ENCODE peak calls at places on chromosome 17, in five cellular contexts. I is A549, T is GM23338, U is neuronal stem cell, W is HCT116. E is an unnamed sample.

GRCh38 chr17:82839617-82840292 is at the start of gene ZNF750:
- DNase-seq in I (no peak), T (peak; percentile 48), U (no peak), W (no peak), E (no peak)

GRCh38 chr17:82948957-82949356 is 109.1 kb upstream of the ZNF750 start:
- DNase-seq in I (no peak), T (no peak), U (no peak), W (no peak), E (no peak)

GRCh38 chr17:73352261-73352660 is 40.5 kb upstream of the CDC42EP4 start:
- DNase-seq in I (no peak), T (no peak), U (no peak), W (no peak), E (no peak)

GRCh38 chr17:29190039-29190438 is 9.8 kb upstream of the MYO18A start:
- DNase-seq in I (no peak), T (no peak), U (no peak), W (no peak), E (no peak)

GRCh38 chr17:27861979-27862378 is 31.2 kb downstream of the LYRM9 start:
- DNase-seq in I (no peak), T (no peak), U (no peak), W (no peak), E (no peak)

GRCh38 chr17:45347451-45347850 is 30.6 kb upstream of the MAP3K14 start:
- DNase-seq in I (no peak), T (no peak), U (no peak), W (no peak), E (no peak)

GRCh38 chr17:55730808-55731207 is 8.1 kb upstream of the TMEM100 start:
- DNase-seq in I (no peak), T (no peak), U (no peak), W (no peak), E (no peak)

GRCh38 chr17:66347661-66348604 is 45.5 kb downstream of the PRKCA start:
- DNase-seq in I (no peak), T (no peak), U (no peak), W (no peak), E (no peak)

GRCh38 chr17:64449545-64449944 is 630 bp downstream of the MILR1 start:
- DNase-seq in I (no peak), T (no peak), U (no peak), W (no peak), E (no peak)
- H3K4me2 ChIP-seq in I (peak overlapping the region; percentile 48), T (no peak overlapping the region), U (no peak overlapping the region), W (peak overlapping the region; percentile 74), E (no peak overlapping the region)

DNA sequence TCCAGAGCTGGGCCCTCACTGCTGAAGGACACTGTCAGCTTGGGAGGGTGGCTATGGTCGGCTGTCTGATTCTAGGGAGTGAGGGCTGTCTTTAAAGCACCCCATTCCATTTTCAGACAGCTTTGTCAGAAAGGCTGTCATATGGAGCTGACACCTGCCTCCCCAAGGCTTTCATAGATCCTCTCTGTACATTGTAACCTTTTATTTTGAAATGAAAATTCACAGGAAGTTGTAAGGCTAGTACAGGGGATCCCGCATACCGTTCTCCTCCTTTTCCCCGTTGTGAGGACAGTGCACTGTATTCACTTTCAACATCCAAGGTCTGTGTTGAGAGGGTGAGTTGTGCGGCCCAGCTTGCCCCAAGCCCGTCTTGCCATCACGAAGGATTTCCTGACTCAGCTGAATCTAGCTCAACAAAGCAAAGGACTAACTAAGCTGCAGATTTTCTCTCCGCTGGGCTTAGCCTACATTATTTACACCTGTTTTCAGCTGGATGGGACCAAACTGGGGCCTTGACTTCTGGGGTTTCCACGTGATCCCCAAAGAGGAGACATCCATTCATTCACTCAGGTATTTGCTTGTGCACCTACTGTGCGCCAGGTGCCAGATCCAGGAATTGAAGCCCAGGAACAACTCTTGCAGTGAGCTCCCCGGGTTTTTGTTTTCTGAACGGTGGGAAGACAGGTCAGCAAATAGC is 5.2 kb upstream of the TMEM235 start:
- DNase-seq in I (no peak), T (no peak), U (no peak), W (no peak), E (no peak)
- H3K27ac ChIP-seq in I (no peak overlapping the region), T (no peak overlapping the region), U (no peak overlapping the region), W (no peak overlapping the region), E (peak overlapping the region; percentile 31)

GRCh38 chr17:47636273-47637030 is 13.3 kb upstream of the KPNB1 start:
- DNase-seq in I (no peak), T (no peak), U (no peak), W (no peak), E (no peak)

GRCh38 chr17:47632991-47633390 is 16.7 kb upstream of the KPNB1 start:
- DNase-seq in I (no peak), T (no peak), U (no peak), W (no peak), E (no peak)

GRCh38 chr17:47633996-47634395 is 15.7 kb upstream of the KPNB1 start:
- DNase-seq in I (no peak), T (no peak), U (no peak), W (no peak), E (no peak)

GRCh38 chr17:47634870-47635269 is 14.8 kb upstream of the KPNB1 start:
- DNase-seq in I (no peak), T (no peak), U (no peak), W (no peak), E (no peak)

GRCh38 chr17:47635734-47636133 is 14.0 kb upstream of the KPNB1 start:
- DNase-seq in I (no peak), T (no peak), U (no peak), W (no peak), E (no peak)
- H3K4me2 ChIP-seq in I (no peak overlapping the region), T (no peak overlapping the region), U (no peak overlapping the region), W (no peak overlapping the region), E (no peak overlapping the region)

GRCh38 chr17:80663783-80664206 is 119.2 kb downstream of the RPTOR start:
- DNase-seq in I (no peak), T (no peak), U (no peak), W (no peak), E (no peak)
- H3K27ac ChIP-seq in I (no peak overlapping the region), T (peak overlapping the region; percentile 32), U (no peak overlapping the region), W (no peak overlapping the region), E (no peak overlapping the region)

DNA sequence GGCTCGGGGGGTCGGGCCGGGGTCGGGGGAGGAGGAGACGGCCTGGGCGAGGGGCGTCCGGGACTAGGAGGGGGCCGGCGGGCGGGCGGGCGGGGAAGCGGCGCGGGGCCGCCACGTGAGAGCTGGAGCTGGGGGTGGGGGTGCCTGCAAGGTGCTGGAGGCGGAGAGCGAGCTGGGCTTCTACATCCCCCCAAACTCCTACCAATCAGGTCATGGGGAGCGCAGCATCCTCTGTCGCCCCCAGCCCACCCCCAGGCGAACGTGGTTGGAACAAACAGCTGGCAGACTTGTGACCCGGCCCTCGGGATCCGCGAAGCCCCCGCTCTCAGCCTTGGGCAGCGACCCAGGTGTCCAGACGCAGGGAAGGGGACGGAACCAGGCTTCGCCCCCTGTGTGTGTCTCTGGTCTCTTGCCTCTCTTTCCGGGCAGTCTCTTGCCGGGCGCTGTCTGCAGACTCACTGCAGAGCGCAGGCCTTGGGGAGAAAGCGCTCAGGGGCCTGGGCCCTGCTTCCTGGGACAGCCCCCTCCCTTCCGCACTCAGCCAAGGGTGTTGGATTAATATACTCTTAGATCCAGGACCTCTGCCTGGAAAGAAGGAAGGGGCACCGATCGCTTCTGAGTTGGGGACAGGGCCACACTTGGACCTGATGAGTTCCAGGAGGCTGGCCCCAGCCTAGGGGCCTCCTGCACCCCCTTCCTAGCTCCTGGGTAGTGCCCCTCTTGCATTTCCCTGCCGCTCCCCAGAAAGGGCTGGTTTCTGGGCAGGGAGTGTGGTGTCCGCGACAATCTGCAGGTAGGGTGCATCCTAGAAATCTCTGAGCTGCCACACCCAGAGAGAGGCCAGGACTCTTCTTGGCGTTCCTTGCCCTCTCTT is 730 bp downstream of the RASL10B start:
- DNase-seq in I (no peak), T (peak; percentile 63), U (no peak), W (no peak), E (peak; percentile 47)
- H3K4me2 ChIP-seq in I (peak overlapping the region; percentile 72), T (peak overlapping the region; percentile 93), U (peak overlapping the region; percentile 78), W (no peak overlapping the region), E (peak overlapping the region; percentile 93)

GRCh38 chr17:78375401-78376079 is 2.9 kb upstream of the PGS1 start:
- DNase-seq in I (no peak), T (no peak), U (no peak), W (no peak), E (no peak)

GRCh38 chr17:78374631-78375274 is 3.7 kb upstream of the PGS1 start:
- DNase-seq in I (no peak), T (peak; percentile 84), U (peak; percentile 75), W (no peak), E (peak; percentile 80)

GRCh38 chr17:78376161-78376560 is 2.3 kb upstream of the PGS1 start:
- DNase-seq in I (no peak), T (no peak), U (no peak), W (no peak), E (no peak)

GRCh38 chr17:78372811-78373210 is 5.6 kb upstream of the PGS1 start:
- DNase-seq in I (no peak), T (no peak), U (no peak), W (no peak), E (no peak)

DNA sequence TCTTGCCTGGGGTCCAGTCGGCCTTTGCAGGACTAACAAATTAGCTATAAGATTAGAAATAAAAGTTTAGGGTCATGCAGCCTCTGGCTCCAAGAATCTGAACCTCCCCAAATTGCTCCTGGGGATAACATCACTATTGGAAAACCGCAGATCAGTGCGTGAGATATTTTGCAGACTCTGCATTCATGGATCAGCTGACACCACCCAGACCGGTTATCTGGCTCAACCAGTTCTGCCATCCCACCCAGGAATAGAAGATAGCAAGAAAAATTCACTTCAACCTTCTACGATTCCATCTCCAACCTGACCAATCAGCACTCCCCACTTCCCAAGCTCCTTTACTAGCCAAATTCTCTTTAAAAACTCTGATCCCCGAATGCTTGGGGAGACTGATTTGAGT is 4.3 kb upstream of the PGS1 start:
- DNase-seq in I (no peak), T (no peak), U (no peak), W (no peak), E (no peak)
- H3K27ac ChIP-seq in I (peak overlapping the region; percentile 68), T (peak overlapping the region; percentile 84), U (peak overlapping the region; percentile 97), W (no peak overlapping the region), E (peak overlapping the region; percentile 90)

GRCh38 chr17:59165933-59166342 is 10.4 kb downstream of the PRR11 start:
- DNase-seq in I (peak; percentile 68), T (peak; percentile 89), U (peak; percentile 88), W (peak; percentile 49), E (peak; percentile 91)

GRCh38 chr17:59172436-59173004 is 17.0 kb downstream of the PRR11 start:
- DNase-seq in I (no peak), T (no peak), U (no peak), W (no peak), E (no peak)

GRCh38 chr17:59167571-59168001 is 12.0 kb downstream of the PRR11 start:
- DNase-seq in I (no peak), T (no peak), U (no peak), W (no peak), E (no peak)
- H3K4me2 ChIP-seq in I (no peak overlapping the region), T (no peak overlapping the region), U (no peak overlapping the region), W (no peak overlapping the region), E (no peak overlapping the region)

E was measured in neural progenitor cell.